ENCODE peak calls at places on chromosomes 4 and X, in seven cellular contexts. U, J, H, Q, G, V and Z are unnamed samples.

GRCh38 chr4:55446578-55446922 is 50.8 kb downstream of the TMEM165 start:
- DNase-seq in U (no peak), J (no peak), H (no peak), Q (no peak), G (no peak), V (no peak), Z (no peak)

GRCh38 chr4:1406416-1406945 is at the start of gene NKX1-1:
- DNase-seq in U (no peak), J (no peak), H (no peak), Q (no peak), G (peak), V (no peak), Z (no peak)

GRCh38 chr4:38119663-38120374 is 159.6 kb downstream of the PTTG2 start:
- DNase-seq in U (no peak), J (peak), H (no peak), Q (peak), G (no peak), V (no peak), Z (no peak)

GRCh38 chr4:87120411-87121162 is 99.8 kb downstream of the KLHL8 start:
- DNase-seq in U (no peak), J (no peak), H (no peak), Q (no peak), G (no peak), V (peak), Z (no peak)

GRCh38 chr4:84151574-84151973 is 347.5 kb downstream of the NKX6-1 start:
- DNase-seq in U (peak), J (no peak), H (no peak), Q (peak), G (no peak), V (no peak), Z (no peak)

GRCh38 chr4:110361921-110362320 is 114.0 kb upstream of the ENPEP start:
- DNase-seq in U (peak), J (no peak), H (no peak), Q (no peak), G (no peak), V (no peak), Z (no peak)

GRCh38 chr4:57089549-57089948 is 20.6 kb downstream of the IGFBP7 start:
- DNase-seq in U (no peak), J (no peak), H (no peak), Q (no peak), G (no peak), V (no peak), Z (no peak)

GRCh38 chrX:118655561-118656246 is 71.7 kb upstream of the IL13RA1 start:
- DNase-seq in U (no peak), J (peak), H (no peak), Q (peak), G (no peak), V (no peak), Z (no peak)

GRCh38 chr4:124123181-124123580 is 589.4 kb downstream of the ANKRD50 start:
- DNase-seq in U (no peak), J (no peak), H (no peak), Q (no peak), G (no peak), V (no peak), Z (no peak)

GRCh38 chr4:4289055-4289454 is 899 bp downstream of the LYAR start:
- DNase-seq in U (no peak), J (no peak), H (no peak), Q (no peak), G (no peak), V (no peak), Z (peak)

GRCh38 chrX:65598559-65599147 is 64.1 kb upstream of the LAS1L start:
- DNase-seq in U (no peak), J (no peak), H (no peak), Q (no peak), G (peak), V (no peak), Z (peak)

GRCh38 chrX:96407043-96407442 is 277.6 kb upstream of the DIAPH2 start:
- DNase-seq in U (no peak), J (peak), H (no peak), Q (peak), G (no peak), V (peak), Z (no peak)

DNA sequence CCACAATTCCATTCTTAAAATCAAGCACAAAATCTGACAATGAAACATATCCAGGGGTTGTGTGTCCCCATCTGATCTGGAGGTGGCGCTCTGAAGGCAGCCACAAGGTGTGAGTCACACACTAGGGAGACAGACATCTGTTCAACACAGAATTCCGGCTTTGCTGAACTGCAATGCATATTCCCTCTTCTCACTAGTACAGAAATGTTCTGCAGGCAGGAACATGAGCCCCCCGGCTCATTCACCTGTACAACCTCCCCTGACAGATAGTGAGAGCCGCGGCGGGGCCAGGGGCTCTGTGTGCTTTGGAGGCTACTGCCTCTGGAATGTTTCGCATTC is 41.9 kb downstream of the WDR1 start:
- DNase-seq in U (peak), J (peak), H (no peak), Q (peak), G (peak), V (peak), Z (no peak)
- TF ChIP-seq CTCF in U (peak), J (peak), H (peak), Q (peak), G (no peak), V (peak), Z (peak)

GRCh38 chr4:64715741-64716140 is 306.5 kb upstream of the TECRL start:
- DNase-seq in U (no peak), J (no peak), H (no peak), Q (no peak), G (no peak), V (no peak), Z (no peak)
- TF ChIP-seq CTCF in U (no peak), J (no peak), H (no peak), Q (no peak), G (no peak), V (no peak), Z (no peak)

GRCh38 chrX:10986616-10987015 is 124.5 kb upstream of the HCCS start:
- DNase-seq in U (no peak), J (no peak), H (no peak), Q (no peak), G (no peak), V (no peak), Z (no peak)

GRCh38 chrX:10984213-10984612 is 126.9 kb upstream of the HCCS start:
- DNase-seq in U (no peak), J (no peak), H (no peak), Q (no peak), G (no peak), V (no peak), Z (no peak)

GRCh38 chrX:10983526-10983925 is 127.6 kb upstream of the HCCS start:
- DNase-seq in U (no peak), J (no peak), H (no peak), Q (no peak), G (no peak), V (no peak), Z (no peak)

GRCh38 chrX:10979956-10980355 is 131.2 kb upstream of the HCCS start:
- DNase-seq in U (no peak), J (no peak), H (no peak), Q (no peak), G (no peak), V (no peak), Z (no peak)

DNA sequence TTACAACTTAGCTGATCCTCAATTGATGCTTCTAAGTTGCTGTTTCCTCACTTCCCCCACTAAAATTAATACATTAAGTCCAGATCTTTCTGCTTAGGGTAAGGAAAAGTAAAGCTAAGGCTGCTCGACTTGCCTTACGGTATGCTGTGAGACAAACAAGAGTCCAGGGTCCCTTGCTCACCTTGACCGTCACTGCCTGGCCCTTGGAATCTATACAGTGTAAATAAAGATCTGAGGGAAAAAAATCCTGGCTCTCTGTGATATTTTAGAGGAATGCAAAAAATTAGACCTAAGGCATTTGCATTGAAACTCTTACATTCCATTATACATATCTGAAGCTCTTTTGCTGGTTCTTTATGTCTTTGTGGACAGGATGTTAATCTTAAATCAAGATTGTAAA is 129.6 kb upstream of the HCCS start:
- DNase-seq in U (no peak), J (no peak), H (no peak), Q (no peak), G (no peak), V (no peak), Z (no peak)
- TF ChIP-seq CTCF in U (no peak), J (no peak), H (no peak), Q (no peak), G (no peak), V (no peak), Z (no peak)

GRCh38 chrX:56788229-56788628 is 59.2 kb downstream of the NBDY start:
- DNase-seq in U (no peak), J (no peak), H (peak), Q (no peak), G (peak), V (no peak), Z (no peak)
- TF ChIP-seq CTCF in U (no peak), J (no peak), H (peak), Q (no peak), G (no peak), V (no peak), Z (no peak)

GRCh38 chrX:18666614-18667013 is 5.3 kb downstream of the RS1 start:
- DNase-seq in U (no peak), J (no peak), H (no peak), Q (no peak), G (no peak), V (peak), Z (no peak)

GRCh38 chrX:18668468-18668867 is 3.4 kb downstream of the RS1 start:
- DNase-seq in U (peak), J (no peak), H (no peak), Q (no peak), G (no peak), V (no peak), Z (no peak)

GRCh38 chrX:18668059-18668458 is 3.8 kb downstream of the RS1 start:
- DNase-seq in U (no peak), J (no peak), H (no peak), Q (no peak), G (no peak), V (no peak), Z (no peak)

GRCh38 chrX:18661273-18661672 is 10.6 kb downstream of the RS1 start:
- DNase-seq in U (no peak), J (no peak), H (no peak), Q (no peak), G (no peak), V (no peak), Z (no peak)

DNA sequence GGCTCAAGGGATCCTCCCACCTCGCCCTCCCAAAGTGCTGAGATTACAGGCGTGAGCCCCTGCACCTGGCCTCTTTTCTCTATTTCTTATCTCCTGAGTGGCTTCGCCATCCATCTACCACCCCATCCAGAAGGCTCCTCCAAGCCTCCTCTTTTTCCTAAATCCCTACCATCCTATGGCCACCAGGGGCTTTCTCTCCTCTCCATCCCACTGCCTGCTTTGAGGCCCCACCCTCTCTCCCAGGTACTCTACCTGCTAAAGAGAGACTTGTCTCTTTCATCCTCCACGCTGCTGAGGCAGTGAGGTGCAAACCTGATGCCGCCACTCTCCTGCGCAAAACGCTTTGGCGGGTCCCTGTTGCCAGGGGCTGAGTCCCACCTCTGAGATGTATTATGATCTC is 7.0 kb downstream of the RS1 start:
- DNase-seq in U (no peak), J (no peak), H (no peak), Q (no peak), G (no peak), V (no peak), Z (no peak)
- TF ChIP-seq CTCF in U (no peak), J (no peak), H (no peak), Q (no peak), G (no peak), V (no peak), Z (no peak)

GRCh38 chr4:7472443-7473013 is 37.8 kb upstream of the PSAPL1 start:
- DNase-seq in U (no peak), J (no peak), H (no peak), Q (no peak), G (no peak), V (no peak), Z (no peak)
- TF ChIP-seq CTCF in U (no peak), J (no peak), H (no peak), Q (no peak), G (no peak), V (no peak), Z (no peak)

GRCh38 chr4:183757105-183757504 is 98.0 kb downstream of the TRAPPC11 start:
- DNase-seq in U (no peak), J (no peak), H (no peak), Q (no peak), G (no peak), V (no peak), Z (no peak)

GRCh38 chr4:183758735-183759447 is 99.8 kb downstream of the TRAPPC11 start:
- DNase-seq in U (no peak), J (no peak), H (no peak), Q (no peak), G (no peak), V (no peak), Z (no peak)

GRCh38 chr4:183760326-183760725 is 101.2 kb downstream of the TRAPPC11 start:
- DNase-seq in U (no peak), J (no peak), H (no peak), Q (peak), G (no peak), V (no peak), Z (no peak)

DNA sequence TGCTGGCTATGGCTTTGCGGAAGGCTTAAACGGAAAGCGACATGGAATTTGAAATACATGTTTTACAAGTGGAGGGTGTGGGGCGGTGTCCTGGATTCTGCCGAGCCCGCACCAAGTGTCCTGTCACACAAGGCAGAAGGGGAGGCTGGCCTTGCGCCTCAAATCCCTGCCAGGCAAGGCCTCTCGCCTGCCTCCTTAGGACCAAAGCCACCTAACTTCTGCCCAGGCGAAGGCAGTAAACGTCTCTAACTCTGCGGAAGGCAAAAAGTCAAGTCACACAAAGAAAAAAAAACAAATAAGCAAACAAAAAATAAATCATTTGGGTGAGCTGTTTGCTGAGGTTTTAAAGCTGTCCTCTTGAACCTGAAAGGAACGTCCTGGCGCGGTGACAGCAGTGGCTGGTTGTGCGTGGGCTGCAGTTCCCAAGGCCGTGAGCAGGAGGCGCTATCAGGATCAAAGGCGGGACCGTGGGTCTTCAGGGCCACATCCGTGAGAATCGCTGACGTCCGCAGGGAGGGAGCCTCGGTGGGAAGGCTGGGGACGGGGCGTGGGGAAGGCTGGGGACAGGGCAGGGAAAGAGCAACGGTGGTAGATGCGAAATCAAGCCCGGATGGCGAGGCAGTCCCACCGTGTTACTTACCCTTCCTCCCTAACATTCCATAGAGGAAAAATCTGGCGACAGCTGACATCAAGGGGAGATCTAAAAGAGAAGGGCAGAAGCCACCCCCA is 99.1 kb downstream of the TRAPPC11 start:
- DNase-seq in U (no peak), J (no peak), H (peak), Q (peak), G (no peak), V (peak), Z (no peak)
- TF ChIP-seq CTCF in U (no peak), J (no peak), H (no peak), Q (no peak), G (no peak), V (no peak), Z (no peak)

DNA sequence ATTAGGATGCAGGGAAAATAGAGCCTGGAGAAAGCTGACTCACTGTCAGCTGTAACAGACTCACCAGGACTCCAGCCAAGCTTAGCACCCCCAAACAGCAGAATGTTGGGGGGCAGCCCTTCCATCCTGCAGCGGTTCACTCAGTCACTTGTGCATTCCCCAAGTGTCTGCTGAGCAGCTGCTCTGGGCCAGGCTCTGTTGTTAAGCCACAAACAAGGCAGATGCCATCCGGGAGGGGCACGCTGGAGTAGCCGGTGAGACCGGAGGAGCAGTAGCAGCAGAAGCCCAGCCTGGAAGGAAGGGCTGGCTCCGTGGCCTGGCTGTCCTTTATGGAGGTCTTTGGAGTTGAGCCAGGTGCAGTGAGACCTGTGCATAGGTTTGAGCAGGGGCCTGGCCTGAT is 22.0 kb downstream of the CCNQ start:
- DNase-seq in U (no peak), J (no peak), H (no peak), Q (no peak), G (no peak), V (no peak), Z (no peak)
- TF ChIP-seq CTCF in U (no peak), J (no peak), H (no peak), Q (no peak), G (no peak), V (no peak), Z (no peak)

GRCh38 chrX:70554081-70554480 is 109.4 kb downstream of the DLG3 start:
- DNase-seq in U (peak), J (peak), H (no peak), Q (peak), G (no peak), V (no peak), Z (no peak)
- TF ChIP-seq CTCF in U (no peak), J (peak), H (no peak), Q (peak), G (no peak), V (no peak), Z (peak)